ENCODE peak calls at places on chromosomes 11 and 22, in five cellular contexts. M is pons, Q is NCI-H1436, L is ecto neural progenitor cell, V is left cardiac atrium. N is an unnamed sample.

GRCh38 chr22:48248901-48249455 is 1486.5 kb downstream of the TBC1D22A start:
- DNase-seq in V (no peak), M (no peak), L (no peak), Q (no peak), N (no peak)

GRCh38 chr11:62242021-62242420 is at the start of gene SCGB1D2:
- DNase-seq in M (peak; percentile 6), L (peak; percentile 50), Q (no peak), V (peak; percentile 33), N (no peak)

GRCh38 chr11:328012-328411 is 7.4 kb upstream of the IFITM3 start:
- DNase-seq in L (no peak), V (no peak), M (no peak), Q (no peak), N (no peak)

GRCh38 chr11:70711095-70711910 is 313.0 kb downstream of the CTTN start:
- DNase-seq in L (no peak), V (no peak), Q (no peak), M (no peak), N (no peak)

GRCh38 chr22:35384973-35385588 is 4.2 kb downstream of the HMOX1 start:
- DNase-seq in Q (no peak), L (no peak), V (no peak), M (no peak), N (no peak)

GRCh38 chr11:19087658-19088057 is 27.1 kb upstream of the MRGPRX2 start:
- DNase-seq in M (no peak), L (no peak), V (no peak), Q (no peak), N (no peak)

GRCh38 chr22:30234786-30235470 is 11.6 kb downstream of the LIF start:
- DNase-seq in V (no peak), Q (no peak), M (no peak), L (no peak), N (no peak)

GRCh38 chr11:36818410-36818809 is 220.4 kb upstream of the RAG2 start:
- DNase-seq in L (no peak), M (no peak), V (no peak), Q (no peak), N (no peak)

GRCh38 chr22:17746916-17747315 is 27.4 kb downstream of the BID start:
- DNase-seq in M (no peak), L (no peak), V (no peak), Q (no peak), N (no peak)

GRCh38 chr11:110184466-110184865 is 91.3 kb downstream of the ZC3H12C start:
- DNase-seq in V (no peak), Q (no peak), L (no peak), M (no peak), N (no peak)

GRCh38 chr22:37569921-37570660 is 9.8 kb downstream of the LGALS2 start:
- DNase-seq in M (no peak), V (no peak), Q (no peak), L (no peak), N (no peak)

GRCh38 chr11:93570759-93571413 is 27.7 kb upstream of the SMCO4 start:
- DNase-seq in L (no peak), Q (no peak), V (peak; percentile 29), M (peak; percentile 16), N (no peak)

GRCh38 chr11:29962243-29962642 is 54.6 kb downstream of the KCNA4 start:
- DNase-seq in M (no peak), V (no peak), L (no peak), Q (no peak), N (no peak)

GRCh38 chr22:36659762-36660509 is 43.6 kb downstream of the CACNG2 start:
- DNase-seq in V (peak; percentile 93), M (peak; percentile 97), L (no peak), Q (peak; percentile 40), N (no peak)

GRCh38 chr22:46587492-46588278 is 32.5 kb upstream of the GRAMD4 start:
- DNase-seq in M (no peak), V (no peak), Q (no peak), L (no peak), N (no peak)

GRCh38 chr11:100777736-100778135 is 90.6 kb downstream of the ARHGAP42 start:
- DNase-seq in Q (no peak), L (no peak), M (no peak), V (no peak), N (no peak)

GRCh38 chr22:30885591-30885990 is 83.0 kb downstream of the MORC2 start:
- DNase-seq in L (no peak), V (no peak), Q (no peak), M (no peak), N (no peak)

GRCh38 chr11:120137187-120137610 is 714 bp downstream of the TRIM29 start:
- DNase-seq in L (peak; percentile 36), Q (no peak), V (no peak), M (no peak), N (no peak)

GRCh38 chr11:117980280-117980679 is 5.9 kb upstream of the IL10RA start:
- DNase-seq in L (no peak), V (no peak), Q (no peak), M (no peak), N (no peak)

GRCh38 chr11:57903441-57904123 is 120.1 kb upstream of the OR9Q1 start:
- DNase-seq in V (no peak), L (no peak), M (no peak), Q (no peak), N (no peak)

GRCh38 chr11:61773826-61774225 is 18.6 kb downstream of the TMEM258 start:
- DNase-seq in Q (no peak), V (no peak), L (no peak), M (no peak), N (no peak)

GRCh38 chr11:75325713-75326438 is 25.6 kb downstream of the ARRB1 start:
- DNase-seq in V (peak; percentile 85), Q (no peak), M (peak; percentile 58), L (no peak), N (no peak)

GRCh38 chr11:296206-296975 is 2.9 kb downstream of the IFITM5 start:
- DNase-seq in V (peak; percentile 23), M (no peak), Q (no peak), L (no peak), N (no peak)

GRCh38 chr11:104663190-104664140 is 234.8 kb downstream of the CASP12 start:
- DNase-seq in Q (no peak), L (no peak), V (no peak), M (no peak), N (no peak)